ENCODE peak calls at places on chromosomes 5 and 9, in ten cellular contexts. One of them, this sample, is unnamed. For H3K9me3, the result is how much of the 10 kb centered on the place peaks cover.

GRCh38 chr5:177500685-177501522 is 3.5 kb upstream of the PDLIM7 start:
- DNase-seq in CD8-positive, alpha-beta memory T cell: peak
- DNase-seq in A549: peak
- DNase-seq in CD4-positive, alpha-beta T cell: peak
- DNase-seq in PC-9: peak
- DNase-seq in DND-41: peak
- DNase-seq in sigmoid colon: peak
- DNase-seq in cardiac muscle cell: peak
- DNase-seq in kidney: peak
- DNase-seq in neural progenitor cell: peak
- DNase-seq in this sample: peak

GRCh38 chr5:58019614-58020013 is 440.3 kb downstream of the PLK2 start:
- DNase-seq in CD8-positive, alpha-beta memory T cell: no peak
- DNase-seq in A549: peak
- DNase-seq in CD4-positive, alpha-beta T cell: no peak
- DNase-seq in PC-9: no peak
- DNase-seq in DND-41: no peak
- DNase-seq in sigmoid colon: no peak
- DNase-seq in cardiac muscle cell: peak
- DNase-seq in kidney: peak
- DNase-seq in neural progenitor cell: no peak
- DNase-seq in this sample: peak

GRCh38 chr5:136042665-136043121 is 13.9 kb downstream of the TGFBI start:
- DNase-seq in CD8-positive, alpha-beta memory T cell: no peak
- DNase-seq in A549: no peak
- DNase-seq in CD4-positive, alpha-beta T cell: no peak
- DNase-seq in PC-9: no peak
- DNase-seq in DND-41: peak
- DNase-seq in sigmoid colon: no peak
- DNase-seq in cardiac muscle cell: peak
- DNase-seq in kidney: no peak
- DNase-seq in neural progenitor cell: peak
- DNase-seq in this sample: peak

GRCh38 chr5:17302590-17302989 is 85.2 kb downstream of the BASP1 start:
- DNase-seq in CD8-positive, alpha-beta memory T cell: no peak
- DNase-seq in A549: peak
- DNase-seq in CD4-positive, alpha-beta T cell: no peak
- DNase-seq in PC-9: no peak
- DNase-seq in DND-41: no peak
- DNase-seq in sigmoid colon: no peak
- DNase-seq in cardiac muscle cell: peak
- DNase-seq in kidney: no peak
- DNase-seq in neural progenitor cell: no peak
- DNase-seq in this sample: no peak

GRCh38 chr5:175246242-175246891 is 197.6 kb downstream of the DRD1 start:
- DNase-seq in CD8-positive, alpha-beta memory T cell: no peak
- DNase-seq in A549: peak
- DNase-seq in CD4-positive, alpha-beta T cell: no peak
- DNase-seq in PC-9: peak
- DNase-seq in DND-41: no peak
- DNase-seq in sigmoid colon: no peak
- DNase-seq in cardiac muscle cell: peak
- DNase-seq in kidney: no peak
- DNase-seq in neural progenitor cell: no peak
- DNase-seq in this sample: peak

GRCh38 chr5:39762761-39763160 is 338.0 kb upstream of the DAB2 start:
- DNase-seq in CD8-positive, alpha-beta memory T cell: no peak
- DNase-seq in A549: no peak
- DNase-seq in CD4-positive, alpha-beta T cell: no peak
- DNase-seq in PC-9: no peak
- DNase-seq in DND-41: no peak
- DNase-seq in sigmoid colon: no peak
- DNase-seq in cardiac muscle cell: no peak
- DNase-seq in kidney: no peak
- DNase-seq in neural progenitor cell: no peak
- DNase-seq in this sample: no peak

GRCh38 chr9:110427497-110428104 is 89.9 kb upstream of the TXNDC8 start:
- DNase-seq in CD8-positive, alpha-beta memory T cell: no peak
- DNase-seq in A549: peak
- DNase-seq in CD4-positive, alpha-beta T cell: no peak
- DNase-seq in PC-9: no peak
- DNase-seq in DND-41: peak
- DNase-seq in sigmoid colon: no peak
- DNase-seq in cardiac muscle cell: peak
- DNase-seq in kidney: no peak
- DNase-seq in neural progenitor cell: peak
- DNase-seq in this sample: peak

GRCh38 chr9:126720661-126721530 is 83.9 kb upstream of the ZBTB43 start:
- DNase-seq in CD8-positive, alpha-beta memory T cell: peak
- DNase-seq in A549: no peak
- DNase-seq in CD4-positive, alpha-beta T cell: no peak
- DNase-seq in PC-9: no peak
- DNase-seq in DND-41: no peak
- DNase-seq in sigmoid colon: no peak
- DNase-seq in cardiac muscle cell: no peak
- DNase-seq in kidney: no peak
- DNase-seq in neural progenitor cell: no peak
- DNase-seq in this sample: no peak

GRCh38 chr9:82363236-82363635 is 374.7 kb downstream of the SPATA31D1 start:
- DNase-seq in CD8-positive, alpha-beta memory T cell: no peak
- DNase-seq in A549: no peak
- DNase-seq in CD4-positive, alpha-beta T cell: no peak
- DNase-seq in PC-9: no peak
- DNase-seq in DND-41: no peak
- DNase-seq in sigmoid colon: no peak
- DNase-seq in cardiac muscle cell: no peak
- DNase-seq in kidney: no peak
- DNase-seq in neural progenitor cell: no peak
- DNase-seq in this sample: no peak

GRCh38 chr5:67371924-67372323 is 175.3 kb upstream of the CD180 start:
- DNase-seq in CD8-positive, alpha-beta memory T cell: no peak
- DNase-seq in A549: no peak
- DNase-seq in CD4-positive, alpha-beta T cell: no peak
- DNase-seq in PC-9: no peak
- DNase-seq in DND-41: no peak
- DNase-seq in sigmoid colon: no peak
- DNase-seq in cardiac muscle cell: no peak
- DNase-seq in kidney: no peak
- DNase-seq in neural progenitor cell: no peak
- DNase-seq in this sample: no peak

GRCh38 chr9:109253637-109254284 is 67.1 kb downstream of the EPB41L4B start:
- DNase-seq in CD8-positive, alpha-beta memory T cell: no peak
- DNase-seq in A549: peak
- DNase-seq in CD4-positive, alpha-beta T cell: no peak
- DNase-seq in PC-9: peak
- DNase-seq in DND-41: no peak
- DNase-seq in sigmoid colon: no peak
- DNase-seq in cardiac muscle cell: peak
- DNase-seq in kidney: no peak
- DNase-seq in neural progenitor cell: no peak
- DNase-seq in this sample: peak

GRCh38 chr9:4507731-4508130 is 17.5 kb downstream of the SLC1A1 start:
- DNase-seq in CD8-positive, alpha-beta memory T cell: no peak
- DNase-seq in A549: no peak
- DNase-seq in CD4-positive, alpha-beta T cell: no peak
- DNase-seq in PC-9: no peak
- DNase-seq in DND-41: no peak
- DNase-seq in sigmoid colon: no peak
- DNase-seq in cardiac muscle cell: no peak
- DNase-seq in kidney: no peak
- DNase-seq in neural progenitor cell: no peak
- DNase-seq in this sample: no peak

GRCh38 chr9:71363286-71363961 is 242.0 kb upstream of the TRPM3 start:
- DNase-seq in CD8-positive, alpha-beta memory T cell: no peak
- DNase-seq in A549: no peak
- DNase-seq in CD4-positive, alpha-beta T cell: no peak
- DNase-seq in PC-9: no peak
- DNase-seq in DND-41: no peak
- DNase-seq in sigmoid colon: no peak
- DNase-seq in cardiac muscle cell: no peak
- DNase-seq in kidney: no peak
- DNase-seq in neural progenitor cell: no peak
- DNase-seq in this sample: no peak

GRCh38 chr5:30100148-30100547 is 1093.3 kb upstream of the CDH6 start:
- DNase-seq in CD8-positive, alpha-beta memory T cell: no peak
- DNase-seq in A549: peak
- DNase-seq in CD4-positive, alpha-beta T cell: no peak
- DNase-seq in PC-9: no peak
- DNase-seq in DND-41: no peak
- DNase-seq in sigmoid colon: no peak
- DNase-seq in cardiac muscle cell: no peak
- DNase-seq in kidney: no peak
- DNase-seq in neural progenitor cell: no peak
- DNase-seq in this sample: peak

GRCh38 chr5:9059920-9060691 is 485.8 kb downstream of the SEMA5A start:
- DNase-seq in CD8-positive, alpha-beta memory T cell: no peak
- DNase-seq in A549: no peak
- DNase-seq in CD4-positive, alpha-beta T cell: no peak
- DNase-seq in PC-9: peak
- DNase-seq in DND-41: no peak
- DNase-seq in sigmoid colon: no peak
- DNase-seq in cardiac muscle cell: peak
- DNase-seq in kidney: no peak
- DNase-seq in neural progenitor cell: no peak
- DNase-seq in this sample: peak

GRCh38 chr9:78363221-78363620 is 66.3 kb downstream of the PSAT1 start:
- DNase-seq in CD8-positive, alpha-beta memory T cell: no peak
- DNase-seq in A549: no peak
- DNase-seq in CD4-positive, alpha-beta T cell: no peak
- DNase-seq in PC-9: no peak
- DNase-seq in DND-41: no peak
- DNase-seq in sigmoid colon: peak
- DNase-seq in cardiac muscle cell: peak
- DNase-seq in kidney: no peak
- DNase-seq in neural progenitor cell: no peak
- DNase-seq in this sample: peak

DNA sequence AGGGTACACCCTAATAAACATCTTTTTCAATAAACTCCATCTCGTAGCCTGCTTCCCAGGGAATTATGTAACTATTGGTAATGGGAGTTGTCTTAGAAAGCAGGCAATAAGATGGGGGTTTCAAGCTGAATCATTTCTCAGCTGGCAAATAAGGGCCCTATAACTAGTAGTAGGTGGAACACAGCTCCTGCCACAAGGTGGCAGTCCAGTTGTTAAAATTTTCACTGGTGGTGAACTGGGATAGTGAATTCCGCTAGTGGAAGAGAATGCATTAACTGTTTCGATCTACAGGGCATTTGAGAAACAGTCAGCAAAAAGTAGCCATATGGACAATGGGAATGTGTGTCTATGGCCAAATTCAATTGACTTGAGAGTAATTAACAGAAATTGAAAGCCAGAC is 27.7 kb downstream of the PCDHB15 start:
- DNase-seq in CD8-positive, alpha-beta memory T cell: no peak
- DNase-seq in A549: peak
- DNase-seq in CD4-positive, alpha-beta T cell: no peak
- DNase-seq in PC-9: no peak
- DNase-seq in DND-41: peak
- DNase-seq in sigmoid colon: no peak
- DNase-seq in cardiac muscle cell: no peak
- DNase-seq in kidney: no peak
- DNase-seq in neural progenitor cell: no peak
- DNase-seq in this sample: no peak
- H3K9me3 ChIP-seq in CD8-positive, alpha-beta memory T cell: under half
- H3K9me3 ChIP-seq in A549: half or more
- H3K9me3 ChIP-seq in CD4-positive, alpha-beta T cell: half or more
- H3K9me3 ChIP-seq in PC-9: under half
- H3K9me3 ChIP-seq in DND-41: under half
- H3K9me3 ChIP-seq in sigmoid colon: half or more
- H3K9me3 ChIP-seq in cardiac muscle cell: under half
- H3K9me3 ChIP-seq in kidney: half or more
- H3K9me3 ChIP-seq in neural progenitor cell: under half
- H3K9me3 ChIP-seq in this sample: under half

DNA sequence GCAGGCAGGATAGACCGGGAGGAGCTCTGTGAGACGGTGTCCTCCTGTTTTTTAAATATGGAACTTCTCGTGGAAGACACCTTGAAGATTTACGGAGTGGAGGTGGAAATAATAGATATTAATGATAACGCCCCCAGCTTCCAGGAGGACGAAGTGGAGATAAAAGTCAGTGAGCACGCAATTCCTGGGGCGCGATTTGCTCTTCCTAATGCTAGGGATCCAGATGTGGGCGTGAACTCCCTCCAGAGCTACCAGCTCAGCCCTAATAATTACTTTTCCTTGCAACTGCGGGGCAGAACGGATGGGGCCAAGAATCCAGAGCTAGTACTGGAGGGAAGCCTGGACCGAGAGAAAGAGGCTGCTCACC is 621 bp downstream of the PCDHGA11 start:
- DNase-seq in CD8-positive, alpha-beta memory T cell: no peak
- DNase-seq in A549: no peak
- DNase-seq in CD4-positive, alpha-beta T cell: no peak
- DNase-seq in PC-9: no peak
- DNase-seq in DND-41: no peak
- DNase-seq in sigmoid colon: no peak
- DNase-seq in cardiac muscle cell: no peak
- DNase-seq in kidney: no peak
- DNase-seq in neural progenitor cell: no peak
- DNase-seq in this sample: no peak
- H3K9me3 ChIP-seq in CD8-positive, alpha-beta memory T cell: under half
- H3K9me3 ChIP-seq in A549: half or more
- H3K9me3 ChIP-seq in CD4-positive, alpha-beta T cell: half or more
- H3K9me3 ChIP-seq in PC-9: under half
- H3K9me3 ChIP-seq in DND-41: under half
- H3K9me3 ChIP-seq in sigmoid colon: half or more
- H3K9me3 ChIP-seq in cardiac muscle cell: under half
- H3K9me3 ChIP-seq in kidney: half or more
- H3K9me3 ChIP-seq in neural progenitor cell: half or more
- H3K9me3 ChIP-seq in this sample: half or more

DNA sequence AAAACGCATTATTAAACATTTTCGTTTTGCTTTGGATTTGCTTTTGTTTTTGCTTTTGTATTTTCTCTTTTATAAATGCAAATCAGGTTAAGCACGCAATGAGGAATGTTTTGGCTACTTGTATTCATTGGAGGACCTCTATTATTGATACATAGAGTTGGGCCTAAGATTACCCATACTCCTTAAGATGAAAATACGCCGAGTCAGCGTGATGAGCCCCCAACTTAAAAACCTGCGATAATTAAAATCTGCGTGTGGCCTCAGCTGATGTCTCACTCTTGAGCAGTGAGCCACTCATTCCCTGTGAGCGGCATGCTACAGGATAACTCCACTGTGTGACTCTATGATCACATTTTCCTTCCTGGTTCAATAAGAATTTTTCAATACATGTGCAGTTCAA is 518.3 kb downstream of the IRX1 start:
- DNase-seq in CD8-positive, alpha-beta memory T cell: no peak
- DNase-seq in A549: no peak
- DNase-seq in CD4-positive, alpha-beta T cell: no peak
- DNase-seq in PC-9: no peak
- DNase-seq in DND-41: no peak
- DNase-seq in sigmoid colon: no peak
- DNase-seq in cardiac muscle cell: no peak
- DNase-seq in kidney: no peak
- DNase-seq in neural progenitor cell: no peak
- DNase-seq in this sample: no peak
- H3K9me3 ChIP-seq in CD8-positive, alpha-beta memory T cell: under half
- H3K9me3 ChIP-seq in A549: under half
- H3K9me3 ChIP-seq in CD4-positive, alpha-beta T cell: under half
- H3K9me3 ChIP-seq in PC-9: under half
- H3K9me3 ChIP-seq in DND-41: under half
- H3K9me3 ChIP-seq in sigmoid colon: under half
- H3K9me3 ChIP-seq in cardiac muscle cell: under half
- H3K9me3 ChIP-seq in kidney: under half
- H3K9me3 ChIP-seq in neural progenitor cell: under half
- H3K9me3 ChIP-seq in this sample: under half

GRCh38 chr9:10700266-10700665 is 87.5 kb upstream of the PTPRD start:
- DNase-seq in CD8-positive, alpha-beta memory T cell: no peak
- DNase-seq in A549: no peak
- DNase-seq in CD4-positive, alpha-beta T cell: no peak
- DNase-seq in PC-9: no peak
- DNase-seq in DND-41: no peak
- DNase-seq in sigmoid colon: no peak
- DNase-seq in cardiac muscle cell: no peak
- DNase-seq in kidney: no peak
- DNase-seq in neural progenitor cell: no peak
- DNase-seq in this sample: peak
- H3K9me3 ChIP-seq in CD8-positive, alpha-beta memory T cell: under half
- H3K9me3 ChIP-seq in A549: under half
- H3K9me3 ChIP-seq in CD4-positive, alpha-beta T cell: under half
- H3K9me3 ChIP-seq in PC-9: under half
- H3K9me3 ChIP-seq in DND-41: under half
- H3K9me3 ChIP-seq in sigmoid colon: under half
- H3K9me3 ChIP-seq in cardiac muscle cell: under half
- H3K9me3 ChIP-seq in kidney: under half
- H3K9me3 ChIP-seq in neural progenitor cell: under half
- H3K9me3 ChIP-seq in this sample: under half

This sample was measured in astrocyte.